ENCODE peak calls at places on chromosomes 7 and 10, in seven cellular contexts. P is renal cortical epithelial cell, S is T-helper 2 cell, K is HFFc6, G is cardiac muscle cell, I is activated gamma-delta T cell treated with Interleukin-2 at 50 U/mL for 16 hours, A is ELF-1. Z is an unnamed sample.

GRCh38 chr10:42875388-42875755 is 92.8 kb downstream of the BMS1 start:
- DNase-seq in A (no peak), I (no peak), K (no peak), S (no peak), P (no peak), G (no peak), Z (no peak)

GRCh38 chr7:138948403-138948802 is 32.8 kb downstream of the KIAA1549 start:
- DNase-seq in K (no peak), I (no peak), P (peak; percentile 26), S (no peak), A (no peak), G (no peak), Z (no peak)

GRCh38 chr10:89591111-89591795 is 53.8 kb downstream of the PANK1 start:
- DNase-seq in A (no peak), I (no peak), K (no peak), G (no peak), P (no peak), S (no peak), Z (no peak)

GRCh38 chr10:111379521-111379920 is 302.7 kb downstream of the ADRA2A start:
- DNase-seq in P (no peak), K (no peak), I (no peak), G (no peak), S (no peak), A (no peak), Z (no peak)

GRCh38 chr10:7258948-7259523 is 151.8 kb downstream of the SFMBT2 start:
- DNase-seq in P (no peak), I (peak; percentile 72), S (peak; percentile 17), K (no peak), A (no peak), G (no peak), Z (no peak)

GRCh38 chr10:79559726-79560125 is 481 bp downstream of the SFTPA2 start:
- DNase-seq in S (no peak), I (no peak), A (no peak), P (peak; percentile 13), G (no peak), K (peak; percentile 15), Z (no peak)

GRCh38 chr7:22418251-22419046 is 61.5 kb upstream of the RAPGEF5 start:
- DNase-seq in S (no peak), P (no peak), K (no peak), G (no peak), I (no peak), A (no peak), Z (no peak)

GRCh38 chr10:11345224-11346054 is 266.0 kb downstream of the USP6NL start:
- DNase-seq in G (no peak), P (peak; percentile 52), A (peak; percentile 46), I (no peak), K (no peak), S (no peak), Z (no peak)

GRCh38 chr10:1980459-1980858 is 243.1 kb upstream of the ADARB2 start:
- DNase-seq in K (no peak), P (no peak), S (no peak), I (no peak), A (no peak), G (no peak), Z (no peak)

GRCh38 chr10:7484456-7485266 is 73.8 kb upstream of the SFMBT2 start:
- DNase-seq in A (peak; percentile 58), S (no peak), K (no peak), P (no peak), I (peak; percentile 71), G (no peak), Z (no peak)

GRCh38 chr10:92572362-92573090 is 1.4 kb downstream of the IDE start:
- DNase-seq in S (no peak), P (no peak), I (no peak), A (peak; percentile 19), G (no peak), K (no peak), Z (no peak)

GRCh38 chr10:30059209-30060107 is at the start of gene JCAD:
- DNase-seq in G (peak; percentile 85), I (peak; percentile 36), K (no peak), P (no peak), A (no peak), S (peak; percentile 18), Z (peak; percentile 18)

GRCh38 chr7:87345962-87346371 is 503 bp downstream of the CROT start:
- DNase-seq in S (no peak), I (no peak), K (no peak), G (no peak), P (peak; percentile 57), A (no peak), Z (no peak)

GRCh38 chr7:157139142-157140117 is 704 bp downstream of the UBE3C start:
- DNase-seq in I (peak; percentile 62), A (no peak), K (peak; percentile 10), P (peak; percentile 13), G (peak; percentile 68), S (peak; percentile 31), Z (peak; percentile 75)

GRCh38 chr10:24824536-24824935 is 100.8 kb upstream of the ARHGAP21 start:
- DNase-seq in P (no peak), A (no peak), K (no peak), S (no peak), I (no peak), G (no peak), Z (no peak)

GRCh38 chr10:97718178-97718577 is 4.6 kb downstream of the MARVELD1 start:
- DNase-seq in G (no peak), P (no peak), S (no peak), A (peak; percentile 49), K (no peak), I (no peak), Z (no peak)

GRCh38 chr7:131370523-131370968 is 42.9 kb downstream of the MKLN1 start:
- DNase-seq in K (peak; percentile 25), S (no peak), P (peak; percentile 80), A (peak; percentile 78), I (peak; percentile 26), G (no peak), Z (no peak)

GRCh38 chr10:110403593-110403992 is 94.1 kb upstream of the DUSP5 start:
- DNase-seq in I (no peak), P (no peak), A (no peak), S (no peak), G (no peak), K (no peak), Z (no peak)